ENCODE peak calls at places on chromosome 9, in ten cellular contexts. W is stimulated activated CD8-positive, alpha-beta memory T cell treated with anti-CD3 and anti-CD28 coated beads, Interleukin-15, amount 100 ng/mL, for 4 hours; E is GM13976; C is right lobe of liver; K is stimulated activated CD4-positive, alpha-beta T cell treated with anti-CD3 and anti-CD28 coated beads, Interleukin-2, amount 100 ng/mL, for 24 hours; H is EH; J is Kasumi-1; M is Peyer's patch; P is lower lobe of right lung; L is NCI-H2107. X is an unnamed sample.

GRCh38 chr9:129347323-129348120 is 169.5 kb upstream of the IER5L start:
- DNase-seq in E (no peak), M (no peak), H (peak; percentile 42), C (no peak), J (peak; percentile 12), K (no peak), P (no peak), W (no peak), L (no peak), X (no peak)

GRCh38 chr9:96015876-96016686 is 140.6 kb downstream of the ERCC6L2 start:
- DNase-seq in H (peak; percentile 21), W (no peak), M (no peak), E (peak; percentile 71), J (no peak), L (no peak), C (no peak), P (no peak), K (peak; percentile 49), X (no peak)

GRCh38 chr9:1100945-1101344 is 50.8 kb downstream of the DMRT2 start:
- DNase-seq in J (no peak), W (no peak), K (no peak), H (peak; percentile 28), L (no peak), E (no peak), M (no peak), P (no peak), C (peak; percentile 58), X (peak; percentile 38)

GRCh38 chr9:137294091-137294683 is 7.9 kb downstream of the NRARP start:
- DNase-seq in E (no peak), J (peak; percentile 83), H (peak; percentile 67), W (no peak), M (no peak), K (no peak), C (peak; percentile 75), L (no peak), P (no peak), X (no peak)

GRCh38 chr9:121667214-121667613 is 15.8 kb downstream of the DAB2IP start:
- DNase-seq in E (no peak), K (no peak), M (no peak), H (no peak), L (no peak), C (peak; percentile 65), P (no peak), W (no peak), J (no peak), X (no peak)

GRCh38 chr9:72333758-72334157 is 31.2 kb downstream of the ZFAND5 start:
- DNase-seq in W (no peak), P (no peak), E (no peak), L (no peak), C (no peak), H (no peak), M (no peak), K (no peak), J (no peak), X (no peak)

GRCh38 chr9:36149197-36149596 is 12.7 kb downstream of the GLIPR2 start:
- DNase-seq in P (no peak), C (no peak), W (no peak), H (peak; percentile 87), E (no peak), L (no peak), J (no peak), K (no peak), M (no peak), X (no peak)

GRCh38 chr9:127589955-127590370 is 22.1 kb upstream of the STXBP1 start:
- DNase-seq in W (no peak), J (peak; percentile 19), P (no peak), L (peak; percentile 66), E (peak; percentile 63), H (peak; percentile 82), K (peak; percentile 35), C (peak; percentile 50), M (peak; percentile 38), X (no peak)

GRCh38 chr9:130268521-130269131 is 3.1 kb downstream of the HMCN2 start:
- DNase-seq in P (no peak), C (no peak), K (no peak), W (no peak), H (no peak), M (no peak), J (no peak), E (peak; percentile 37), L (peak; percentile 68), X (no peak)

GRCh38 chr9:31715250-31715649 is 669.2 kb upstream of the ACO1 start:
- DNase-seq in C (no peak), M (no peak), K (no peak), H (no peak), P (no peak), J (no peak), W (no peak), E (no peak), L (no peak), X (no peak)

GRCh38 chr9:131037336-131038255 is 28.6 kb downstream of the LAMC3 start:
- DNase-seq in L (no peak), M (no peak), W (no peak), C (no peak), E (no peak), H (peak; percentile 35), P (no peak), J (peak; percentile 23), K (no peak), X (no peak)

GRCh38 chr9:27483576-27483975 is 40.5 kb upstream of the IFNK start:
- DNase-seq in E (no peak), K (no peak), H (no peak), W (no peak), P (no peak), M (peak; percentile 52), L (no peak), J (no peak), C (no peak), X (no peak)

GRCh38 chr9:15317836-15318235 is 10.8 kb upstream of the TTC39B start:
- DNase-seq in M (no peak), C (no peak), H (peak; percentile 56), J (no peak), K (no peak), E (no peak), W (no peak), L (no peak), P (no peak), X (no peak)

GRCh38 chr9:20988061-20988460 is 43.4 kb downstream of the HACD4 start:
- DNase-seq in J (no peak), M (no peak), P (no peak), W (no peak), E (no peak), C (no peak), K (no peak), L (peak; percentile 36), H (no peak), X (no peak)

GRCh38 chr9:81705578-81705977 is 16.2 kb upstream of the TLE1 start:
- DNase-seq in K (no peak), P (no peak), J (no peak), E (no peak), C (no peak), W (no peak), H (no peak), M (no peak), L (no peak), X (no peak)

GRCh38 chr9:135524130-135524861 is 3.1 kb downstream of the LCN1 start:
- DNase-seq in L (no peak), E (no peak), C (no peak), P (no peak), K (no peak), W (no peak), J (no peak), H (peak; percentile 77), M (no peak), X (no peak)

GRCh38 chr9:126154869-126155268 is 171.8 kb upstream of the MVB12B start:
- DNase-seq in H (no peak), M (no peak), K (no peak), W (no peak), L (no peak), J (no peak), E (peak; percentile 4), C (no peak), P (no peak), X (no peak)

GRCh38 chr9:92680166-92681119 is 10.5 kb upstream of the IPPK start:
- DNase-seq in J (no peak), K (no peak), C (no peak), H (peak; percentile 24), L (no peak), W (no peak), E (no peak), M (no peak), P (no peak), X (no peak)

GRCh38 chr9:136017813-136018190 is 56.6 kb upstream of the UBAC1 start:
- DNase-seq in C (no peak), M (no peak), E (no peak), L (no peak), H (no peak), W (no peak), K (no peak), J (no peak), P (no peak), X (peak; percentile 13)

GRCh38 chr9:79565245-79565644 is 6.5 kb upstream of the TLE4 start:
- DNase-seq in L (no peak), J (peak; percentile 44), H (no peak), M (no peak), P (no peak), C (no peak), E (peak; percentile 17), K (no peak), W (no peak), X (no peak)

GRCh38 chr9:132548971-132549649 is 33.3 kb upstream of the BARHL1 start:
- DNase-seq in P (no peak), K (no peak), M (no peak), C (no peak), W (no peak), H (peak; percentile 49), J (no peak), E (no peak), L (no peak), X (no peak)

GRCh38 chr9:118058227-118058626 is 354.0 kb downstream of the TLR4 start:
- DNase-seq in P (no peak), L (no peak), K (no peak), C (no peak), H (no peak), J (no peak), M (no peak), W (no peak), E (no peak), X (no peak)

GRCh38 chr9:20538092-20538491 is 84.2 kb downstream of the MLLT3 start:
- DNase-seq in C (no peak), L (no peak), E (no peak), M (no peak), J (no peak), W (no peak), K (no peak), P (no peak), H (no peak), X (no peak)

GRCh38 chr9:34405719-34406118 is 29.0 kb upstream of the MYORG start:
- DNase-seq in K (no peak), W (no peak), C (no peak), E (no peak), M (no peak), L (no peak), H (peak; percentile 61), P (no peak), J (no peak), X (no peak)

GRCh38 chr9:15277400-15278137 is 29.4 kb downstream of the TTC39B start:
- DNase-seq in M (no peak), H (peak; percentile 33), J (peak; percentile 3), L (no peak), P (no peak), C (no peak), E (peak; percentile 32), K (no peak), W (no peak), X (no peak)

GRCh38 chr9:103530934-103531333 is 535.8 kb downstream of the CYLC2 start:
- DNase-seq in W (no peak), L (peak; percentile 41), E (no peak), H (no peak), K (no peak), C (no peak), J (peak; percentile 1), M (no peak), P (no peak), X (no peak)

GRCh38 chr9:111110805-111111204 is 72.5 kb upstream of the LPAR1 start:
- DNase-seq in W (no peak), P (no peak), J (no peak), C (no peak), L (no peak), E (no peak), H (no peak), M (no peak), K (no peak), X (no peak)

GRCh38 chr9:78326564-78326963 is 29.6 kb downstream of the PSAT1 start:
- DNase-seq in P (no peak), H (no peak), E (no peak), L (no peak), J (no peak), K (no peak), C (no peak), M (no peak), W (no peak), X (no peak)

X was measured in left ventricle myocardium inferior.